ENCODE peak calls at places on chromosomes 3 and 15, in nine cellular contexts. D is right lobe of liver; Y is breast epithelium; Q is CD8-positive, alpha-beta memory T cell; R is GM23338; G is mesendoderm; E is gastrocnemius medialis; K is mammary epithelial cell; P is pancreas. Z is an unnamed sample.

GRCh38 chr15:81015595-81016252 is 15.0 kb downstream of the TLNRD1 start:
- DNase-seq in R (no peak), E (no peak), K (no peak), G (no peak), D (no peak), Y (no peak), P (no peak), Q (no peak), Z (no peak)

GRCh38 chr3:197501879-197502620 is 53.7 kb downstream of the BDH1 start:
- DNase-seq in R (peak), E (no peak), K (peak), G (peak), Y (peak), D (peak), Q (no peak), P (no peak), Z (no peak)

GRCh38 chr3:113614402-113614801 is 82.0 kb downstream of the USF3 start:
- DNase-seq in D (no peak), R (no peak), K (no peak), P (no peak), E (no peak), G (no peak), Y (peak), Q (no peak), Z (no peak)

GRCh38 chr3:169812124-169812843 is 386 bp upstream of the LRRIQ4 start:
- DNase-seq in R (peak), P (peak), E (no peak), K (peak), G (peak), D (peak), Q (peak), Y (peak), Z (no peak)

GRCh38 chr3:157134620-157135191 is 25.2 kb downstream of the CCNL1 start:
- DNase-seq in R (no peak), G (no peak), E (peak), Y (no peak), P (peak), Q (no peak), K (no peak), D (peak), Z (no peak)

GRCh38 chr3:120648290-120648689 is 33.7 kb downstream of the HGD start:
- DNase-seq in E (no peak), P (no peak), Q (no peak), R (no peak), K (no peak), D (no peak), Y (no peak), G (no peak), Z (no peak)

GRCh38 chr15:67303490-67304363 is 49.1 kb downstream of the IQCH start:
- DNase-seq in R (peak), K (peak), G (peak), P (peak), E (no peak), D (no peak), Y (no peak), Q (no peak), Z (peak)

GRCh38 chr15:88954431-88955277 is 41.5 kb upstream of the MFGE8 start:
- DNase-seq in D (no peak), Q (no peak), G (no peak), Y (no peak), P (no peak), K (no peak), E (no peak), R (no peak), Z (no peak)

GRCh38 chr3:11924518-11924917 is 77.8 kb upstream of the TAMM41 start:
- DNase-seq in G (no peak), E (no peak), Q (no peak), D (no peak), R (peak), Y (no peak), P (no peak), K (no peak), Z (no peak)

GRCh38 chr3:122560680-122561079 is 3.4 kb downstream of the PARP9 start:
- DNase-seq in D (no peak), R (peak), P (peak), G (peak), Q (peak), Y (no peak), K (peak), E (no peak), Z (no peak)

GRCh38 chr15:93311620-93312019 is 222.6 kb upstream of the RGMA start:
- DNase-seq in K (no peak), G (no peak), Y (no peak), E (no peak), Q (no peak), P (no peak), D (no peak), R (no peak), Z (no peak)

GRCh38 chr3:17151598-17152373 is 267.0 kb downstream of the PLCL2 start:
- DNase-seq in P (no peak), G (no peak), E (no peak), D (no peak), Y (peak), K (no peak), Q (peak), R (no peak), Z (no peak)

GRCh38 chr15:79105141-79105540 is 14.6 kb upstream of the RASGRF1 start:
- DNase-seq in P (no peak), R (no peak), K (no peak), E (no peak), Y (no peak), G (no peak), Q (no peak), D (no peak), Z (no peak)

GRCh38 chr3:21750831-21751391 is at the start of gene ZNF385D:
- DNase-seq in Q (no peak), E (peak), K (peak), G (peak), P (no peak), Y (peak), R (peak), D (no peak), Z (peak)

GRCh38 chr3:68163054-68163453 is 508.6 kb upstream of the SUCLG2 start:
- DNase-seq in D (no peak), E (no peak), Q (no peak), R (no peak), P (no peak), G (no peak), K (no peak), Y (no peak), Z (no peak)

GRCh38 chr3:122081543-122081942 is 26.4 kb downstream of the CD86 start:
- DNase-seq in E (no peak), G (no peak), P (no peak), R (no peak), K (peak), D (no peak), Y (no peak), Q (no peak), Z (no peak)

GRCh38 chr3:128486692-128487537 is 6.1 kb downstream of the GATA2 start:
- DNase-seq in Y (no peak), P (peak), Q (no peak), K (peak), D (no peak), R (peak), G (peak), E (no peak), Z (no peak)

GRCh38 chr3:80770106-80771079 is 991.1 kb downstream of the GBE1 start:
- DNase-seq in E (no peak), G (no peak), Y (no peak), D (no peak), P (peak), Q (no peak), R (peak), K (no peak), Z (no peak)

GRCh38 chr3:7813412-7813811 is 688.2 kb upstream of the LMCD1 start:
- DNase-seq in Q (no peak), G (peak), Y (no peak), K (no peak), D (no peak), R (peak), E (no peak), P (no peak), Z (no peak)

GRCh38 chr3:100978036-100978659 is 15.1 kb downstream of the ABI3BP start:
- DNase-seq in K (no peak), G (no peak), P (no peak), Y (no peak), R (no peak), D (no peak), E (no peak), Q (no peak), Z (no peak)

GRCh38 chr3:87771338-87772059 is 287.3 kb downstream of the CGGBP1 start:
- DNase-seq in Y (no peak), K (peak), E (no peak), Q (no peak), R (peak), D (peak), G (peak), P (peak), Z (no peak)

GRCh38 chr15:99439524-99439835 is 126.3 kb upstream of the MEF2A start:
- DNase-seq in P (no peak), Q (no peak), E (no peak), R (no peak), Y (no peak), G (no peak), K (no peak), D (peak), Z (no peak)

GRCh38 chr3:190533511-190534282 is 19.8 kb downstream of the IL1RAP start:
- DNase-seq in D (no peak), Q (no peak), Y (peak), E (peak), R (peak), G (no peak), P (peak), K (peak), Z (no peak)

GRCh38 chr15:25775317-25775912 is 87.7 kb downstream of the ATP10A start:
- DNase-seq in K (no peak), Y (no peak), Q (no peak), G (peak), E (no peak), P (peak), D (no peak), R (no peak), Z (no peak)

GRCh38 chr3:10206166-10206511 is 41.4 kb downstream of the IRAK2 start:
- DNase-seq in Q (no peak), K (no peak), D (no peak), Y (no peak), E (no peak), P (no peak), G (peak), R (no peak), Z (no peak)
- H3K27ac ChIP-seq in Q (no peak), K (peak), D (peak), Y (peak), E (peak), P (no peak), G (no peak), R (no peak), Z (no peak)

GRCh38 chr15:70976856-70977255 is 84.2 kb downstream of the LRRC49 start:
- DNase-seq in P (no peak), R (no peak), Q (no peak), D (no peak), E (no peak), G (no peak), K (no peak), Y (no peak), Z (no peak)

GRCh38 chr15:70974004-70974832 is 81.6 kb downstream of the LRRC49 start:
- DNase-seq in E (no peak), G (peak), Y (no peak), R (peak), P (no peak), D (no peak), Q (no peak), K (peak), Z (peak)
- H3K4me3 ChIP-seq in E (no peak), G (no peak), Y (no peak), R (no peak), P (no peak), D (no peak), Q (no peak), K (no peak), Z (no peak)

GRCh38 chr15:45666119-45666875 is 31.5 kb downstream of the SQOR start:
- DNase-seq in K (no peak), Y (no peak), E (no peak), D (no peak), Q (no peak), P (no peak), R (no peak), G (no peak), Z (no peak)

GRCh38 chr15:45662375-45662774 is 27.5 kb downstream of the SQOR start:
- DNase-seq in Y (no peak), Q (no peak), D (no peak), E (no peak), P (no peak), R (peak), K (no peak), G (peak), Z (peak)

GRCh38 chr15:45667002-45667401 is 32.2 kb downstream of the SQOR start:
- DNase-seq in G (no peak), Q (no peak), D (no peak), Y (no peak), K (no peak), E (no peak), R (no peak), P (no peak), Z (no peak)

GRCh38 chr15:45664451-45664850 is 29.6 kb downstream of the SQOR start:
- DNase-seq in P (no peak), Y (no peak), E (no peak), R (no peak), Q (no peak), K (no peak), D (no peak), G (peak), Z (no peak)

GRCh38 chr15:45665261-45665660 is 30.4 kb downstream of the SQOR start:
- DNase-seq in Y (no peak), D (no peak), E (no peak), R (no peak), G (no peak), Q (no peak), K (no peak), P (no peak), Z (no peak)
- H3K27ac ChIP-seq in Y (no peak), D (no peak), E (peak), R (no peak), G (no peak), Q (no peak), K (no peak), P (no peak), Z (no peak)

GRCh38 chr3:38266810-38267209 is 1.2 kb downstream of the SLC22A13 start:
- DNase-seq in P (no peak), D (no peak), G (no peak), Q (no peak), E (no peak), R (no peak), Y (no peak), K (no peak), Z (no peak)
- H3K4me3 ChIP-seq in P (no peak), D (no peak), G (no peak), Q (no peak), E (no peak), R (no peak), Y (no peak), K (no peak), Z (no peak)

Z was measured in iPS DF 6.9.